ENCODE peak calls at places on chromosome 11, in six cellular contexts. M is HCT116, U is spleen, Q is tibial nerve, I is stomach, Y is esophagus muscularis mucosa. J is an unnamed sample.

GRCh38 chr11:123286761-123287160 is 91.7 kb upstream of the CLMP start:
- DNase-seq in M (no peak), U (no peak), Q (no peak), I (no peak), Y (no peak), J (no peak)

GRCh38 chr11:113593698-113594308 is 112.3 kb downstream of the TMPRSS5 start:
- DNase-seq in M (no peak), U (no peak), Q (no peak), I (no peak), Y (no peak), J (peak)

GRCh38 chr11:64225608-64226506 is at the start of the genes NUDT22 and TRPT1:
- DNase-seq in M (no peak), U (peak), Q (peak), I (peak), Y (peak), J (peak)

GRCh38 chr11:34600339-34601084 is 20.4 kb upstream of the EHF start:
- DNase-seq in M (peak), U (no peak), Q (no peak), I (peak), Y (no peak), J (no peak)

GRCh38 chr11:69775163-69775755 is at the start of gene FGF4:
- DNase-seq in M (no peak), U (no peak), Q (no peak), I (no peak), Y (no peak), J (no peak)

GRCh38 chr11:33689089-33689488 is 11.5 kb downstream of the C11orf91 start:
- DNase-seq in M (no peak), U (no peak), Q (no peak), I (no peak), Y (no peak), J (no peak)

GRCh38 chr11:95592455-95592854 is 197.1 kb downstream of the FAM76B start:
- DNase-seq in M (no peak), U (no peak), Q (no peak), I (no peak), Y (no peak), J (no peak)

GRCh38 chr11:21470521-21470920 is 722.4 kb upstream of the ANO5 start:
- DNase-seq in M (no peak), U (no peak), Q (no peak), I (no peak), Y (no peak), J (no peak)

GRCh38 chr11:70483077-70483861 is 84.9 kb downstream of the CTTN start:
- DNase-seq in M (peak), U (no peak), Q (peak), I (peak), Y (no peak), J (peak)

GRCh38 chr11:45857834-45858492 is 10.7 kb downstream of the CRY2 start:
- DNase-seq in M (no peak), U (no peak), Q (peak), I (peak), Y (no peak), J (no peak)

GRCh38 chr11:112277029-112277428 is 16.4 kb upstream of the PLET1 start:
- DNase-seq in M (no peak), U (no peak), Q (no peak), I (no peak), Y (no peak), J (no peak)

GRCh38 chr11:20089796-20090653 is 70.2 kb downstream of the DBX1 start:
- DNase-seq in M (no peak), U (no peak), Q (no peak), I (peak), Y (no peak), J (no peak)

GRCh38 chr11:56977324-56977723 is 11.4 kb upstream of the OR5AK2 start:
- DNase-seq in M (no peak), U (no peak), Q (no peak), I (no peak), Y (no peak), J (no peak)

GRCh38 chr11:89381094-89381493 is 110.1 kb downstream of the NOX4 start:
- DNase-seq in M (no peak), U (no peak), Q (no peak), I (no peak), Y (no peak), J (no peak)

GRCh38 chr11:123478352-123478986 is 48.4 kb downstream of the GRAMD1B start:
- DNase-seq in M (peak), U (no peak), Q (no peak), I (peak), Y (no peak), J (peak)

DNA sequence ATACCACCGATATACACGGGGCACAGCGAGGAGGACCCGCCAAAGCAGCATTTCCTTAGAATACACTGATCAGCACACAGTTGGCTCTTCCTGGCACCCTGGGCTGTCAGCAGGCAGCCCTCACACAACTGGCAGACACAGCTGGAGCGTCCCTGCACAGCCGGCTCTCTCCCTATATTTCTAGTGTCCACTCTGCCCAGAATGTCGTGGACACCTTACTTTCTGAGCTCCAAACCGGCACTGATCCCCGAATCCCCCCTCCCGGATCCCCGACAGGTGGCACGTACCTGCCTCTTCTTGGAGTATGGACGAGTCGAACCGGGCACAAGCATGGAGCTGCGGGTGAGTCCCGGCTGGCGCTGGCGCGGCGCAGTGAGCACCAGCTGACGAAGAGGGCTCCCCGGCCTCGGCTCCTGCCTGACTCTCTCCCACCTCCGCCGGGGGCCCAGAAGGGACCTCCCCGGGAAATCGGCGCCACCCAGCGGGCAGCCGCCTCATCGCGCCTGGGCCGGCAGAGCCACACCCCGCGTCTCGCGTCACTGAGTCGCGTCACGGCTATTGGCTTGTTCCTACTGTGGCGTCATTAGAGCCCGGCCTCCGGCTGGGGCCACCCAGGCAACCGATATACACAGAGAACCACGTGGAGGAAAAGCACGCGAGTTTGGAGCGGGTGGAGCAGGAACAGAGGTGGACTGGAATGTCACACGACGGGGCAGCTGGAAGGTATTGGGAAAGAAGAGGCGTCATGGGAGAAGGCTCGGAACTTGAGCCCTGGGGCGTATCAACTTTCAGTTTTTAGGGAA is at the start of gene USP2:
- DNase-seq in M (peak), U (peak), Q (peak), I (peak), Y (peak), J (peak)
- TF ChIP-seq POLR2A in M (no peak), U (no peak), Q (peak), I (peak), Y (peak), J (no peak)

DNA sequence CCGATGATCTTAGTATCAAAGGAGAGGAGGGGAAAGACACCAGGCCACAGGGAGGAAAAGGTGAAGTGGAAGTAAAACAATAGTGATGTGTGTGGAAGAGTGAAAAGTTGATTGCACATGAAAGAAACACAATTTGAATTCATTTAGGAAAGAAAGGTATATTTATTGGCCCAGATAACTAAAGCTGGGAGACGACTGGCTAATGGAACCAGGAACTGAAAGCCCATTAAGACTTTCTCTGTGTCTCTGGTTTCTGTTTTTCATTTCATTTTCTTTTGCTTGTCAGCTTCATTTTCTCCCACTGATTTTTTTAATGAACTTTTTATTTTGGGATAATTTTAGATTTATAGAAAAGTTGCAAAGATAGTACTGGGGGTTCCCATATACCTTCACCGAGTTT is 5.1 kb upstream of the DCHS1 start:
- DNase-seq in M (no peak), U (no peak), Q (no peak), I (no peak), Y (no peak), J (no peak)
- H3K4me3 ChIP-seq in M (no peak), U (no peak), Q (no peak), I (no peak), Y (no peak), J (no peak)

GRCh38 chr11:120746395-120746794 is 234.8 kb downstream of the GRIK4 start:
- DNase-seq in M (no peak), U (no peak), Q (no peak), I (no peak), Y (peak), J (no peak)

GRCh38 chr11:120746836-120747609 is 235.5 kb downstream of the GRIK4 start:
- DNase-seq in M (no peak), U (no peak), Q (no peak), I (no peak), Y (no peak), J (no peak)

GRCh38 chr11:120740424-120740823 is 228.9 kb downstream of the GRIK4 start:
- DNase-seq in M (no peak), U (no peak), Q (no peak), I (no peak), Y (no peak), J (no peak)

GRCh38 chr11:120747801-120748484 is 236.4 kb downstream of the GRIK4 start:
- DNase-seq in M (no peak), U (no peak), Q (no peak), I (no peak), Y (peak), J (no peak)

GRCh38 chr11:120744016-120744994 is 232.8 kb downstream of the GRIK4 start:
- DNase-seq in M (no peak), U (no peak), Q (no peak), I (no peak), Y (peak), J (no peak)
- TF ChIP-seq CTCF in M (no peak), U (no peak), Q (no peak), I (no peak), Y (no peak), J (no peak)

GRCh38 chr11:130314184-130314748 is 451 bp downstream of the ZBTB44 start:
- DNase-seq in M (peak), U (peak), Q (peak), I (peak), Y (no peak), J (no peak)
- TF ChIP-seq POLR2A in M (no peak), U (no peak), Q (no peak), I (no peak), Y (no peak), J (peak)

J was measured in NB4.